ENCODE peak calls at places on chromosomes 4 and X, in five cellular contexts. V is DMS153; E is activated CD8-positive, alpha-beta memory T cell treated with anti-CD3 and anti-CD28 coated beads, Interleukin-2, amount 50 U/mL, for 48 hours; G is ureter; B is amniotic stem cell. U is an unnamed sample.

GRCh38 chrX:148417934-148418333 is 82.5 kb upstream of the AFF2 start:
- DNase-seq in V (no peak), E (no peak), G (no peak), B (no peak), U (no peak)

GRCh38 chrX:9195199-9195880 is 161.4 kb upstream of the FAM9B start:
- DNase-seq in E (no peak), B (no peak), G (no peak), V (no peak), U (no peak)

GRCh38 chrX:31038585-31039326 is 33.1 kb downstream of the FTHL17 start:
- DNase-seq in B (peak), G (no peak), E (no peak), V (no peak), U (no peak)

GRCh38 chrX:119398974-119399771 is at the start of gene SLC25A43:
- DNase-seq in G (peak), E (peak), V (no peak), B (peak), U (peak)

GRCh38 chr4:40305329-40306193 is 29.6 kb upstream of the CHRNA9 start:
- DNase-seq in V (no peak), E (no peak), G (no peak), B (no peak), U (no peak)

GRCh38 chr4:87007345-87008181 is 72.8 kb downstream of the AFF1 start:
- DNase-seq in V (no peak), E (peak), B (peak), G (peak), U (peak)

GRCh38 chrX:16578218-16578617 is 71.7 kb upstream of the S100G start:
- DNase-seq in B (no peak), E (no peak), G (no peak), V (no peak), U (no peak)

GRCh38 chrX:137926090-137926489 is 360.2 kb downstream of the ZIC3 start:
- DNase-seq in B (no peak), V (peak), E (no peak), G (no peak), U (no peak)

GRCh38 chr4:1763070-1763549 is 30.0 kb upstream of the FGFR3 start:
- DNase-seq in B (no peak), G (no peak), V (no peak), E (no peak), U (no peak)

GRCh38 chr4:31089815-31090214 is 369.6 kb downstream of the PCDH7 start:
- DNase-seq in G (no peak), V (peak), B (no peak), E (no peak), U (peak)

GRCh38 chr4:55503164-55503563 is 43.5 kb downstream of the CLOCK start:
- DNase-seq in B (no peak), V (no peak), G (no peak), E (no peak), U (no peak)

GRCh38 chr4:76533314-76533713 is 98.3 kb downstream of the SHROOM3 start:
- DNase-seq in E (no peak), G (no peak), V (no peak), B (no peak), U (no peak)

GRCh38 chrX:119817130-119817690 is 25.8 kb upstream of the RPL39 start:
- DNase-seq in B (no peak), G (no peak), E (no peak), V (no peak), U (no peak)

GRCh38 chr4:82429728-82430192 is 502 bp downstream of the HNRNPDL start:
- DNase-seq in E (no peak), V (no peak), B (no peak), G (peak), U (no peak)

GRCh38 chr4:158161561-158162354 is 11.1 kb downstream of the GASK1B start:
- DNase-seq in B (no peak), G (no peak), E (no peak), V (no peak), U (no peak)

GRCh38 chr4:25760518-25761157 is 102.2 kb downstream of the SEL1L3 start:
- DNase-seq in G (no peak), E (no peak), V (no peak), B (no peak), U (no peak)

GRCh38 chrX:118685393-118685792 is 42.0 kb upstream of the IL13RA1 start:
- DNase-seq in E (no peak), G (no peak), V (no peak), B (no peak), U (no peak)

GRCh38 chr4:38188631-38189101 is 228.5 kb downstream of the PTTG2 start:
- DNase-seq in B (no peak), G (no peak), E (no peak), V (no peak), U (peak)

GRCh38 chr4:48341776-48342558 is 638 bp downstream of the SLAIN2 start:
- DNase-seq in E (peak), B (no peak), G (peak), V (no peak), U (peak)

GRCh38 chrX:41600266-41600665 is 88.5 kb upstream of the GPR34 start:
- DNase-seq in V (no peak), B (no peak), G (no peak), E (no peak), U (no peak)

GRCh38 chr4:163762756-163763155 is 268.3 kb downstream of the TMA16 start:
- DNase-seq in B (no peak), G (no peak), E (no peak), V (no peak), U (no peak)

GRCh38 chr4:121952290-121952689 is 430 bp upstream of the TRPC3 start:
- DNase-seq in V (no peak), E (no peak), B (no peak), G (no peak), U (no peak)

U was measured in lung.